ENCODE peak calls at places on chromosomes 11 and 22, in five cellular contexts. B, U, I, K and N are unnamed samples.

GRCh38 chr11:78548911-78549572 is 25.6 kb downstream of the NARS2 start:
- DNase-seq in U (no peak), I (no peak), B (no peak), K (no peak), N (no peak)

GRCh38 chr11:131906963-131907362 is 536.5 kb downstream of the NTM start:
- DNase-seq in I (no peak), K (peak; percentile 70), U (no peak), B (no peak), N (no peak)

GRCh38 chr11:46668480-46669085 is 31.8 kb downstream of the ARHGAP1 start:
- DNase-seq in U (no peak), K (no peak), B (no peak), I (no peak), N (no peak)

GRCh38 chr11:36012410-36012809 is 68.5 kb downstream of the LDLRAD3 start:
- DNase-seq in B (no peak), I (no peak), U (no peak), K (no peak), N (no peak)

GRCh38 chr11:19753451-19754041 is 40.9 kb downstream of the NAV2 start:
- DNase-seq in I (no peak), B (no peak), U (no peak), K (no peak), N (no peak)

GRCh38 chr11:121588747-121589146 is 136.0 kb upstream of the SORL1-AS1 start:
- DNase-seq in K (no peak), U (no peak), B (no peak), I (no peak), N (no peak)

GRCh38 chr22:44353063-44353440 is 40.3 kb upstream of the SHISAL1 start:
- DNase-seq in B (no peak), U (no peak), K (no peak), I (no peak), N (no peak)

GRCh38 chr11:130388607-130389205 is 39.7 kb downstream of the ADAMTS8 start:
- DNase-seq in U (no peak), K (no peak), B (no peak), I (peak; percentile 10), N (no peak)

GRCh38 chr22:35039625-35040024 is 26.3 kb upstream of the ISX start:
- DNase-seq in I (no peak), U (no peak), K (no peak), B (peak; percentile 45), N (no peak)

GRCh38 chr22:22702159-22702873 is 57.9 kb downstream of the GGTLC2 start:
- DNase-seq in I (no peak), B (no peak), U (no peak), K (no peak), N (no peak)

GRCh38 chr11:63535734-63536133 is 874 bp upstream of the PLAAT4 start:
- DNase-seq in B (no peak), K (no peak), U (no peak), I (peak; percentile 53), N (no peak)

GRCh38 chr11:61429346-61429690 is 457 bp downstream of the CPSF7 start:
- DNase-seq in B (peak; percentile 60), I (peak; percentile 68), U (no peak), K (peak; percentile 35), N (peak; percentile 58)

GRCh38 chr22:22681221-22681739 is 36.9 kb downstream of the GGTLC2 start:
- DNase-seq in B (peak; percentile 73), I (no peak), U (no peak), K (no peak), N (no peak)

GRCh38 chr11:76911415-76911808 is 50.7 kb downstream of the ACER3 start:
- DNase-seq in U (no peak), B (no peak), K (no peak), I (no peak), N (no peak)

GRCh38 chr11:34653851-34654490 is 33.1 kb downstream of the EHF start:
- DNase-seq in U (peak; percentile 91), I (no peak), K (no peak), B (no peak), N (no peak)

GRCh38 chr11:44624761-44625221 is 59.3 kb downstream of the CD82 start:
- DNase-seq in K (no peak), I (no peak), U (no peak), B (no peak), N (no peak)

GRCh38 chr11:128532016-128532570 is 55.3 kb downstream of the ETS1 start:
- DNase-seq in I (no peak), K (no peak), B (no peak), U (no peak), N (no peak)

GRCh38 chr22:41668971-41669911 is 19.4 kb downstream of the SNU13 start:
- DNase-seq in B (no peak), I (no peak), U (no peak), K (no peak), N (no peak)

GRCh38 chr22:39559456-39560105 is 11.0 kb upstream of the CACNA1I start:
- DNase-seq in U (no peak), K (peak; percentile 20), B (no peak), I (no peak), N (no peak)

GRCh38 chr11:126465573-126466287 is 110.2 kb downstream of the ST3GAL4 start:
- DNase-seq in U (no peak), B (no peak), I (no peak), K (no peak), N (no peak)